ENCODE peak calls at places on chromosome 16, in ten cellular contexts. One of them, this sample, is unnamed.

GRCh38 chr16:84754353-84754856 is 54.6 kb downstream of the USP10 start:
- DNase-seq in non-pigmented ciliary epithelial cell: peak
- DNase-seq in fibroblast of lung: peak
- DNase-seq in activated T-cell treated with anti-CD3 and anti-CD28 coated beads, Interleukin-2, amount 50 U/mL, for 1 hour: no peak
- DNase-seq in choroid plexus epithelial cell: peak
- DNase-seq in DMS 273 treated with DMSO at 0.1 percent for 48 hours: peak
- DNase-seq in Ammon's horn: peak
- DNase-seq in AG04449: peak
- DNase-seq in CD4-positive, alpha-beta T cell: peak
- DNase-seq in kidney epithelial cell: peak
- DNase-seq in this sample: peak

GRCh38 chr16:9374076-9374475 is 282.6 kb downstream of the HAPSTR1 start:
- DNase-seq in non-pigmented ciliary epithelial cell: no peak
- DNase-seq in fibroblast of lung: no peak
- DNase-seq in activated T-cell treated with anti-CD3 and anti-CD28 coated beads, Interleukin-2, amount 50 U/mL, for 1 hour: no peak
- DNase-seq in choroid plexus epithelial cell: no peak
- DNase-seq in DMS 273 treated with DMSO at 0.1 percent for 48 hours: no peak
- DNase-seq in Ammon's horn: no peak
- DNase-seq in AG04449: no peak
- DNase-seq in CD4-positive, alpha-beta T cell: no peak
- DNase-seq in kidney epithelial cell: no peak
- DNase-seq in this sample: no peak

GRCh38 chr16:15854906-15855703 is 1.7 kb downstream of the MYH11 start:
- DNase-seq in non-pigmented ciliary epithelial cell: no peak
- DNase-seq in fibroblast of lung: no peak
- DNase-seq in activated T-cell treated with anti-CD3 and anti-CD28 coated beads, Interleukin-2, amount 50 U/mL, for 1 hour: no peak
- DNase-seq in choroid plexus epithelial cell: no peak
- DNase-seq in DMS 273 treated with DMSO at 0.1 percent for 48 hours: no peak
- DNase-seq in Ammon's horn: no peak
- DNase-seq in AG04449: no peak
- DNase-seq in CD4-positive, alpha-beta T cell: no peak
- DNase-seq in kidney epithelial cell: no peak
- DNase-seq in this sample: no peak

GRCh38 chr16:29784157-29784556 is 6.1 kb downstream of the ZG16 start:
- DNase-seq in non-pigmented ciliary epithelial cell: no peak
- DNase-seq in fibroblast of lung: no peak
- DNase-seq in activated T-cell treated with anti-CD3 and anti-CD28 coated beads, Interleukin-2, amount 50 U/mL, for 1 hour: no peak
- DNase-seq in choroid plexus epithelial cell: no peak
- DNase-seq in DMS 273 treated with DMSO at 0.1 percent for 48 hours: no peak
- DNase-seq in Ammon's horn: no peak
- DNase-seq in AG04449: no peak
- DNase-seq in CD4-positive, alpha-beta T cell: no peak
- DNase-seq in kidney epithelial cell: no peak
- DNase-seq in this sample: no peak

GRCh38 chr16:57986196-57986595 is 14.3 kb downstream of the ZNF319 start:
- DNase-seq in non-pigmented ciliary epithelial cell: no peak
- DNase-seq in fibroblast of lung: no peak
- DNase-seq in activated T-cell treated with anti-CD3 and anti-CD28 coated beads, Interleukin-2, amount 50 U/mL, for 1 hour: no peak
- DNase-seq in choroid plexus epithelial cell: no peak
- DNase-seq in DMS 273 treated with DMSO at 0.1 percent for 48 hours: no peak
- DNase-seq in Ammon's horn: no peak
- DNase-seq in AG04449: no peak
- DNase-seq in CD4-positive, alpha-beta T cell: no peak
- DNase-seq in kidney epithelial cell: no peak
- DNase-seq in this sample: no peak

GRCh38 chr16:55552621-55553020 is 13.9 kb upstream of the CAPNS2 start:
- DNase-seq in non-pigmented ciliary epithelial cell: no peak
- DNase-seq in fibroblast of lung: peak
- DNase-seq in activated T-cell treated with anti-CD3 and anti-CD28 coated beads, Interleukin-2, amount 50 U/mL, for 1 hour: no peak
- DNase-seq in choroid plexus epithelial cell: peak
- DNase-seq in DMS 273 treated with DMSO at 0.1 percent for 48 hours: no peak
- DNase-seq in Ammon's horn: no peak
- DNase-seq in AG04449: peak
- DNase-seq in CD4-positive, alpha-beta T cell: no peak
- DNase-seq in kidney epithelial cell: peak
- DNase-seq in this sample: peak

GRCh38 chr16:84331998-84332780 is 36.1 kb upstream of the ATP2C2 start:
- DNase-seq in non-pigmented ciliary epithelial cell: no peak
- DNase-seq in fibroblast of lung: peak
- DNase-seq in activated T-cell treated with anti-CD3 and anti-CD28 coated beads, Interleukin-2, amount 50 U/mL, for 1 hour: no peak
- DNase-seq in choroid plexus epithelial cell: no peak
- DNase-seq in DMS 273 treated with DMSO at 0.1 percent for 48 hours: no peak
- DNase-seq in Ammon's horn: no peak
- DNase-seq in AG04449: no peak
- DNase-seq in CD4-positive, alpha-beta T cell: no peak
- DNase-seq in kidney epithelial cell: peak
- DNase-seq in this sample: no peak

GRCh38 chr16:72937916-72938315 is 110.0 kb downstream of the ZFHX3 start:
- DNase-seq in non-pigmented ciliary epithelial cell: no peak
- DNase-seq in fibroblast of lung: no peak
- DNase-seq in activated T-cell treated with anti-CD3 and anti-CD28 coated beads, Interleukin-2, amount 50 U/mL, for 1 hour: no peak
- DNase-seq in choroid plexus epithelial cell: no peak
- DNase-seq in DMS 273 treated with DMSO at 0.1 percent for 48 hours: no peak
- DNase-seq in Ammon's horn: no peak
- DNase-seq in AG04449: no peak
- DNase-seq in CD4-positive, alpha-beta T cell: no peak
- DNase-seq in kidney epithelial cell: no peak
- DNase-seq in this sample: no peak

GRCh38 chr16:79589495-79590134 is 10.9 kb downstream of the MAF start:
- DNase-seq in non-pigmented ciliary epithelial cell: no peak
- DNase-seq in fibroblast of lung: no peak
- DNase-seq in activated T-cell treated with anti-CD3 and anti-CD28 coated beads, Interleukin-2, amount 50 U/mL, for 1 hour: no peak
- DNase-seq in choroid plexus epithelial cell: no peak
- DNase-seq in DMS 273 treated with DMSO at 0.1 percent for 48 hours: no peak
- DNase-seq in Ammon's horn: no peak
- DNase-seq in AG04449: no peak
- DNase-seq in CD4-positive, alpha-beta T cell: no peak
- DNase-seq in kidney epithelial cell: no peak
- DNase-seq in this sample: no peak

GRCh38 chr16:17404903-17405691 is 65.7 kb downstream of the XYLT1 start:
- DNase-seq in non-pigmented ciliary epithelial cell: no peak
- DNase-seq in fibroblast of lung: peak
- DNase-seq in activated T-cell treated with anti-CD3 and anti-CD28 coated beads, Interleukin-2, amount 50 U/mL, for 1 hour: no peak
- DNase-seq in choroid plexus epithelial cell: peak
- DNase-seq in DMS 273 treated with DMSO at 0.1 percent for 48 hours: no peak
- DNase-seq in Ammon's horn: peak
- DNase-seq in AG04449: no peak
- DNase-seq in CD4-positive, alpha-beta T cell: no peak
- DNase-seq in kidney epithelial cell: no peak
- DNase-seq in this sample: no peak

GRCh38 chr16:11087691-11088431 is 143.5 kb downstream of the CLEC16A start:
- DNase-seq in non-pigmented ciliary epithelial cell: no peak
- DNase-seq in fibroblast of lung: peak
- DNase-seq in activated T-cell treated with anti-CD3 and anti-CD28 coated beads, Interleukin-2, amount 50 U/mL, for 1 hour: peak
- DNase-seq in choroid plexus epithelial cell: peak
- DNase-seq in DMS 273 treated with DMSO at 0.1 percent for 48 hours: no peak
- DNase-seq in Ammon's horn: no peak
- DNase-seq in AG04449: no peak
- DNase-seq in CD4-positive, alpha-beta T cell: no peak
- DNase-seq in kidney epithelial cell: no peak
- DNase-seq in this sample: peak

GRCh38 chr16:28092721-28093382 is 29.3 kb upstream of the GSG1L start:
- DNase-seq in non-pigmented ciliary epithelial cell: no peak
- DNase-seq in fibroblast of lung: no peak
- DNase-seq in activated T-cell treated with anti-CD3 and anti-CD28 coated beads, Interleukin-2, amount 50 U/mL, for 1 hour: no peak
- DNase-seq in choroid plexus epithelial cell: no peak
- DNase-seq in DMS 273 treated with DMSO at 0.1 percent for 48 hours: no peak
- DNase-seq in Ammon's horn: no peak
- DNase-seq in AG04449: no peak
- DNase-seq in CD4-positive, alpha-beta T cell: no peak
- DNase-seq in kidney epithelial cell: no peak
- DNase-seq in this sample: no peak

GRCh38 chr16:51756447-51757123 is 605.5 kb upstream of the SALL1 start:
- DNase-seq in non-pigmented ciliary epithelial cell: no peak
- DNase-seq in fibroblast of lung: no peak
- DNase-seq in activated T-cell treated with anti-CD3 and anti-CD28 coated beads, Interleukin-2, amount 50 U/mL, for 1 hour: no peak
- DNase-seq in choroid plexus epithelial cell: no peak
- DNase-seq in DMS 273 treated with DMSO at 0.1 percent for 48 hours: no peak
- DNase-seq in Ammon's horn: no peak
- DNase-seq in AG04449: no peak
- DNase-seq in CD4-positive, alpha-beta T cell: no peak
- DNase-seq in kidney epithelial cell: no peak
- DNase-seq in this sample: no peak

GRCh38 chr16:68987734-68988457 is 117.6 kb upstream of the HAS3 start:
- DNase-seq in non-pigmented ciliary epithelial cell: no peak
- DNase-seq in fibroblast of lung: no peak
- DNase-seq in activated T-cell treated with anti-CD3 and anti-CD28 coated beads, Interleukin-2, amount 50 U/mL, for 1 hour: no peak
- DNase-seq in choroid plexus epithelial cell: no peak
- DNase-seq in DMS 273 treated with DMSO at 0.1 percent for 48 hours: no peak
- DNase-seq in Ammon's horn: no peak
- DNase-seq in AG04449: no peak
- DNase-seq in CD4-positive, alpha-beta T cell: no peak
- DNase-seq in kidney epithelial cell: no peak
- DNase-seq in this sample: no peak

GRCh38 chr16:719815-720506 is 985 bp upstream of the ANTKMT start:
- DNase-seq in non-pigmented ciliary epithelial cell: no peak
- DNase-seq in fibroblast of lung: no peak
- DNase-seq in activated T-cell treated with anti-CD3 and anti-CD28 coated beads, Interleukin-2, amount 50 U/mL, for 1 hour: no peak
- DNase-seq in choroid plexus epithelial cell: no peak
- DNase-seq in DMS 273 treated with DMSO at 0.1 percent for 48 hours: peak
- DNase-seq in Ammon's horn: no peak
- DNase-seq in AG04449: no peak
- DNase-seq in CD4-positive, alpha-beta T cell: no peak
- DNase-seq in kidney epithelial cell: no peak
- DNase-seq in this sample: no peak

GRCh38 chr16:67884684-67885083 is at the start of gene NRN1L:
- DNase-seq in non-pigmented ciliary epithelial cell: peak
- DNase-seq in fibroblast of lung: peak
- DNase-seq in activated T-cell treated with anti-CD3 and anti-CD28 coated beads, Interleukin-2, amount 50 U/mL, for 1 hour: no peak
- DNase-seq in choroid plexus epithelial cell: peak
- DNase-seq in DMS 273 treated with DMSO at 0.1 percent for 48 hours: peak
- DNase-seq in Ammon's horn: peak
- DNase-seq in AG04449: peak
- DNase-seq in CD4-positive, alpha-beta T cell: no peak
- DNase-seq in kidney epithelial cell: peak
- DNase-seq in this sample: peak

GRCh38 chr16:11047057-11047456 is 102.7 kb downstream of the CLEC16A start:
- DNase-seq in non-pigmented ciliary epithelial cell: no peak
- DNase-seq in fibroblast of lung: peak
- DNase-seq in activated T-cell treated with anti-CD3 and anti-CD28 coated beads, Interleukin-2, amount 50 U/mL, for 1 hour: no peak
- DNase-seq in choroid plexus epithelial cell: peak
- DNase-seq in DMS 273 treated with DMSO at 0.1 percent for 48 hours: peak
- DNase-seq in Ammon's horn: no peak
- DNase-seq in AG04449: peak
- DNase-seq in CD4-positive, alpha-beta T cell: no peak
- DNase-seq in kidney epithelial cell: no peak
- DNase-seq in this sample: peak

GRCh38 chr16:56836410-56836834 is 28.6 kb upstream of the SLC12A3 start:
- DNase-seq in non-pigmented ciliary epithelial cell: no peak
- DNase-seq in fibroblast of lung: no peak
- DNase-seq in activated T-cell treated with anti-CD3 and anti-CD28 coated beads, Interleukin-2, amount 50 U/mL, for 1 hour: no peak
- DNase-seq in choroid plexus epithelial cell: no peak
- DNase-seq in DMS 273 treated with DMSO at 0.1 percent for 48 hours: no peak
- DNase-seq in Ammon's horn: no peak
- DNase-seq in AG04449: no peak
- DNase-seq in CD4-positive, alpha-beta T cell: no peak
- DNase-seq in kidney epithelial cell: no peak
- DNase-seq in this sample: no peak

GRCh38 chr16:59991171-59991570 is 1257.1 kb upstream of the GOT2 start:
- DNase-seq in non-pigmented ciliary epithelial cell: no peak
- DNase-seq in fibroblast of lung: no peak
- DNase-seq in activated T-cell treated with anti-CD3 and anti-CD28 coated beads, Interleukin-2, amount 50 U/mL, for 1 hour: no peak
- DNase-seq in choroid plexus epithelial cell: no peak
- DNase-seq in DMS 273 treated with DMSO at 0.1 percent for 48 hours: no peak
- DNase-seq in Ammon's horn: no peak
- DNase-seq in AG04449: no peak
- DNase-seq in CD4-positive, alpha-beta T cell: no peak
- DNase-seq in kidney epithelial cell: no peak
- DNase-seq in this sample: no peak

GRCh38 chr16:25823891-25824290 is 132.1 kb downstream of the HS3ST4 start:
- DNase-seq in non-pigmented ciliary epithelial cell: no peak
- DNase-seq in fibroblast of lung: no peak
- DNase-seq in activated T-cell treated with anti-CD3 and anti-CD28 coated beads, Interleukin-2, amount 50 U/mL, for 1 hour: no peak
- DNase-seq in choroid plexus epithelial cell: no peak
- DNase-seq in DMS 273 treated with DMSO at 0.1 percent for 48 hours: no peak
- DNase-seq in Ammon's horn: peak
- DNase-seq in AG04449: no peak
- DNase-seq in CD4-positive, alpha-beta T cell: no peak
- DNase-seq in kidney epithelial cell: no peak
- DNase-seq in this sample: peak

GRCh38 chr16:85081765-85082164 is 30.5 kb downstream of the CIBAR2 start:
- DNase-seq in non-pigmented ciliary epithelial cell: no peak
- DNase-seq in fibroblast of lung: no peak
- DNase-seq in activated T-cell treated with anti-CD3 and anti-CD28 coated beads, Interleukin-2, amount 50 U/mL, for 1 hour: no peak
- DNase-seq in choroid plexus epithelial cell: no peak
- DNase-seq in DMS 273 treated with DMSO at 0.1 percent for 48 hours: no peak
- DNase-seq in Ammon's horn: no peak
- DNase-seq in AG04449: no peak
- DNase-seq in CD4-positive, alpha-beta T cell: no peak
- DNase-seq in kidney epithelial cell: no peak
- DNase-seq in this sample: no peak

GRCh38 chr16:70803354-70803753 is 2.4 kb upstream of the VAC14 start:
- DNase-seq in non-pigmented ciliary epithelial cell: no peak
- DNase-seq in fibroblast of lung: no peak
- DNase-seq in activated T-cell treated with anti-CD3 and anti-CD28 coated beads, Interleukin-2, amount 50 U/mL, for 1 hour: no peak
- DNase-seq in choroid plexus epithelial cell: peak
- DNase-seq in DMS 273 treated with DMSO at 0.1 percent for 48 hours: no peak
- DNase-seq in Ammon's horn: no peak
- DNase-seq in AG04449: no peak
- DNase-seq in CD4-positive, alpha-beta T cell: no peak
- DNase-seq in kidney epithelial cell: no peak
- DNase-seq in this sample: peak

This sample was measured in iris pigment epithelial cell.